ENCODE peak calls at places on chromosomes 3 and 15, in eight cellular contexts. T, A, R, K, E, U, D and C are unnamed samples.

GRCh38 chr3:128285925-128286275 is 132.6 kb downstream of the EEFSEC start:
- DNase-seq in T (no peak), A (no peak), R (no peak), K (no peak), E (no peak), U (no peak), D (no peak), C (no peak)

GRCh38 chr3:150049317-150049716 is 78.6 kb upstream of the PFN2 start:
- DNase-seq in T (no peak), A (no peak), R (no peak), K (no peak), E (no peak), U (no peak), D (no peak), C (no peak)

GRCh38 chr3:69688400-69688799 is 50.9 kb upstream of the MITF start:
- DNase-seq in T (no peak), A (no peak), R (no peak), K (no peak), E (no peak), U (no peak), D (no peak), C (no peak)

GRCh38 chr15:40873625-40874561 is at the start of gene RHOV:
- DNase-seq in T (peak), A (peak), R (peak), K (peak), E (peak), U (peak), D (peak), C (peak)

GRCh38 chr3:191775451-191776233 is 314.7 kb downstream of the PYDC2 start:
- DNase-seq in T (no peak), A (no peak), R (no peak), K (no peak), E (no peak), U (no peak), D (peak), C (no peak)

GRCh38 chr3:13294442-13295351 is 125.4 kb downstream of the NUP210 start:
- DNase-seq in T (peak), A (no peak), R (no peak), K (no peak), E (no peak), U (peak), D (no peak), C (no peak)

GRCh38 chr3:123281929-123282328 is 80.2 kb downstream of the SEC22A start:
- DNase-seq in T (no peak), A (no peak), R (no peak), K (no peak), E (no peak), U (peak), D (no peak), C (no peak)

GRCh38 chr15:76575177-76576078 is 238.9 kb downstream of the ISL2 start:
- DNase-seq in T (no peak), A (no peak), R (no peak), K (no peak), E (no peak), U (no peak), D (no peak), C (no peak)

GRCh38 chr3:36124118-36124796 is 256.0 kb upstream of the STAC start:
- DNase-seq in T (no peak), A (no peak), R (no peak), K (no peak), E (no peak), U (no peak), D (peak), C (no peak)

GRCh38 chr3:49673715-49674490 is at the start of gene APEH:
- DNase-seq in T (peak), A (peak), R (peak), K (peak), E (peak), U (peak), D (peak), C (peak)

GRCh38 chr3:188338081-188338480 is 184.1 kb downstream of the LPP start:
- DNase-seq in T (no peak), A (no peak), R (no peak), K (no peak), E (no peak), U (no peak), D (peak), C (no peak)

GRCh38 chr3:149967067-149967685 is 3.5 kb downstream of the PFN2 start:
- DNase-seq in T (no peak), A (no peak), R (no peak), K (no peak), E (no peak), U (no peak), D (peak), C (no peak)

GRCh38 chr3:174498638-174499037 is 360.5 kb upstream of the NAALADL2 start:
- DNase-seq in T (no peak), A (no peak), R (no peak), K (no peak), E (no peak), U (no peak), D (peak), C (no peak)

GRCh38 chr3:134483195-134483890 is 2.4 kb downstream of the ANAPC13 start:
- DNase-seq in T (no peak), A (no peak), R (no peak), K (no peak), E (no peak), U (no peak), D (peak), C (no peak)

GRCh38 chr3:41037651-41038334 is 161.5 kb upstream of the CTNNB1 start:
- DNase-seq in T (no peak), A (no peak), R (no peak), K (no peak), E (no peak), U (no peak), D (no peak), C (no peak)

GRCh38 chr3:136954980-136955780 is 2.6 kb upstream of the IL20RB start:
- DNase-seq in T (no peak), A (no peak), R (no peak), K (no peak), E (no peak), U (no peak), D (peak), C (no peak)

GRCh38 chr15:60704129-60704528 is 225.2 kb upstream of the ICE2 start:
- DNase-seq in T (no peak), A (no peak), R (peak), K (no peak), E (no peak), U (no peak), D (no peak), C (no peak)

GRCh38 chr3:49791571-49791970 is 5.2 kb upstream of the IP6K1 start:
- DNase-seq in T (peak), A (peak), R (no peak), K (no peak), E (no peak), U (peak), D (no peak), C (no peak)

GRCh38 chr15:97654677-97655076 is 305.8 kb upstream of the ARRDC4 start:
- DNase-seq in T (no peak), A (no peak), R (no peak), K (no peak), E (no peak), U (no peak), D (no peak), C (no peak)

GRCh38 chr15:39784638-39785037 is 2.0 kb upstream of the FSIP1 start:
- DNase-seq in T (no peak), A (no peak), R (no peak), K (no peak), E (no peak), U (no peak), D (no peak), C (no peak)

GRCh38 chr15:41849861-41850260 is 11.2 kb downstream of the PLA2G4B start:
- DNase-seq in T (peak), A (no peak), R (no peak), K (no peak), E (no peak), U (no peak), D (no peak), C (no peak)

GRCh38 chr3:187085021-187085666 is 54.2 kb downstream of the RPL39L start:
- DNase-seq in T (no peak), A (no peak), R (no peak), K (no peak), E (no peak), U (no peak), D (no peak), C (no peak)

GRCh38 chr15:68969298-68969697 is 39.0 kb downstream of the SPESP1 start:
- DNase-seq in T (no peak), A (no peak), R (no peak), K (no peak), E (no peak), U (no peak), D (no peak), C (no peak)

GRCh38 chr3:45226206-45226915 is at the start of gene TMEM158:
- DNase-seq in T (peak), A (peak), R (peak), K (peak), E (peak), U (peak), D (peak), C (peak)

GRCh38 chr15:72771329-72771725 is 12.2 kb downstream of the ADPGK start:
- DNase-seq in T (no peak), A (no peak), R (no peak), K (no peak), E (no peak), U (no peak), D (no peak), C (no peak)

GRCh38 chr3:32780071-32780734 is 37.6 kb upstream of the TRIM71 start:
- DNase-seq in T (no peak), A (no peak), R (no peak), K (no peak), E (no peak), U (peak), D (no peak), C (no peak)

GRCh38 chr3:5347486-5347885 is 160.0 kb downstream of the EDEM1 start:
- DNase-seq in T (no peak), A (no peak), R (no peak), K (no peak), E (no peak), U (no peak), D (no peak), C (no peak)

GRCh38 chr3:5344707-5345106 is 157.2 kb downstream of the EDEM1 start:
- DNase-seq in T (no peak), A (no peak), R (no peak), K (no peak), E (no peak), U (no peak), D (no peak), C (no peak)

GRCh38 chr3:5339967-5340535 is 152.5 kb downstream of the EDEM1 start:
- DNase-seq in T (no peak), A (no peak), R (peak), K (no peak), E (no peak), U (no peak), D (no peak), C (no peak)

DNA sequence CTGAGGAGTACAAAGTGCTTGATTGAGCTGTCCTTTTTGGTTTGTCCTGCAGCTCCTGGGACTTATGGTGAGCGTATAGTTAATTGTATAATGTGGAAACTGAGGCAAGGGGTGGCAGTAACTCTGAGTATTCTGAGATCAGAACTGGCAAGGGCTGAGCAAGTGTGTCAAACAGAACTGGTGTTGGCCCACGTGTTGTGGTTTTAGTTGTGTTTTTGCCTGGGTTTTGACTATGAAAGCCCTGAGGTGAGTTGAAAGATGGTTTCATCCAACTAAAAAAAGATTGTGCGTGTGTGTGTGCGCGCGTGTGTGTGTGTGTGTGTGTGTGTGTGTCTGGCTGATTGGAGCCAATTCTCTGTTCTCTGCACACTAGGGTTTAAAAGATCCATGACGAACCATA is 154.1 kb downstream of the EDEM1 start:
- DNase-seq in T (no peak), A (no peak), R (no peak), K (no peak), E (no peak), U (no peak), D (no peak), C (no peak)
- H3K27ac ChIP-seq in T (no peak), A (no peak), R (no peak), K (no peak), E (no peak), U (no peak), D (no peak), C (no peak)

GRCh38 chr15:56868251-56868650 is 50.2 kb upstream of the TCF12 start:
- DNase-seq in T (no peak), A (no peak), R (no peak), K (no peak), E (no peak), U (no peak), D (no peak), C (no peak)
- H3K27ac ChIP-seq in T (no peak), A (no peak), R (no peak), K (no peak), E (no peak), U (no peak), D (no peak), C (no peak)

DNA sequence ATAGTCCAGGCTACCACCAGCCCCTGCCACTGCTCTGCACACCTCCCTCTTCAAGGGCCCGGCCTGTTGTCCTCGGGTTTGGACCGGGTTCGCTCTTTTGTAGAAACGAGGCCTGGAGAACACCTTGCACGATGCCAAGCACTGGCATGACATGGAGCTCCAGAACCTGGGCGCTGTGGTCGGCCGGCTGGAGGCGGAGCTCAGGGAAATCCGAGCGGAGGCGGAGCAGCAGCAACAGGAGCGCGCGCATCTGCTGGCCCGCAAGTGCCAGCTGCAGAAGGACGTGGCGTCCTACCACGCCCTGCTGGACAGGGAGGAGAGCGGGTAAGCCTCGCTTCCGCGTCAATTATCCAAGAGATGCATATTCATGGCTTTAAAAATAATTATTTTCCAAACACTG is 72.4 kb downstream of the BFSP2 start:
- DNase-seq in T (no peak), A (peak), R (peak), K (peak), E (no peak), U (no peak), D (no peak), C (no peak)
- H3K27ac ChIP-seq in T (no peak), A (no peak), R (no peak), K (no peak), E (no peak), U (no peak), D (no peak), C (no peak)

DNA sequence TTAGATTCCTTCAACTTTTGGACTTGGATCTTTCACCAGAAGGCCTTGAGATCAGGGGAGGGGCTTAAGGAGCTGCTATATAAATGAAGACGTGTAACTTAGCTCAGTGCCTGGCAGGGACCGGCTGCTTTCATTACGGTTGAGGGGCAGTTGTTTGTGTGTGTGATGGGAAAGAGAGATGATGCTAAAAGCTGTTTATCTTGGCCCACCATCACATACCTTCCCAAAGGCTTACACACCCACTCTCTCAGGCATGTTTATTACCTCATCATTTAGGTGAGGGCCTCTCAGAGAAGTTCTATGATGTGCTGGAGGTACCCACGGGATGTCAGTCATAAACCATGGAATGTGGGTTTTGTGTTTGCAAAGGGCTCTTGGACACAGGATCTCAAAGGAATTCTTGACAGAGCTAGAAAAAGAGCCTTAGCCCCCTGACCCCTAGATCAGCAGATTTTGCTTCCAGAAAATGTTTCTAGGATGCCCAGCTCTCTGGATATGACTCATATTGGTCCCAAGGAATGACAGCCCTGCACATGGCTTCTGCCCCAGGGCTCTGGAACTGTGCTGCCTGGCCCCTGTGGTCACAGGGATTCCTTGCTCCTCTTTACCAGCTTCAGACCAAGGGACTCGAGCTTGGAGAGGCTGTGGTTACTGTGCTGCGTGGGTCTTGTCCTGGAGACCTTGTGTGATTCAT is 15.9 kb upstream of the SMAD3 start:
- DNase-seq in T (no peak), A (no peak), R (peak), K (no peak), E (no peak), U (peak), D (peak), C (no peak)
- H3K27ac ChIP-seq in T (peak), A (no peak), R (peak), K (no peak), E (peak), U (peak), D (peak), C (no peak)

DNA sequence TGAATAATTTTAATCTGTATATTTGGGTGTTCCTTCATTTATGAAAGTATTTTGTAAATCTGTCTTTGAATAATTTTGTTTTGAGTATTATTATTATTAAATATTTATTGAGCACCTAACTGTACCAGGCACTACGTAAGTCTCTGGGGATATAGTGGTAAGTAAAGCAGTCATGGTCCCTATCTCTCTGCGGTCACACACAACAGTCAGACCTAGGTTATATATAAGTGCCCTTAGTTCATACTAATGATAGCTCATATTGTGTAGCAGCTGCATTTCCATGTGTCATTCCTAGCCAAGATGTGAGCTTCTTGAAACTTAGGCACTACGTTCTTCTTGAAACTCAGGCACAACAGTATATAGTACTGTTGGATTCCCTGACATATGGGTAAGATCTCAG is 12.4 kb downstream of the NKTR start:
- DNase-seq in T (no peak), A (no peak), R (no peak), K (no peak), E (no peak), U (no peak), D (no peak), C (no peak)
- H3K27ac ChIP-seq in T (peak), A (no peak), R (no peak), K (peak), E (no peak), U (no peak), D (peak), C (peak)

GRCh38 chr3:141393151-141394076 is 25.1 kb downstream of the ZBTB38 start:
- DNase-seq in T (no peak), A (peak), R (no peak), K (no peak), E (no peak), U (no peak), D (no peak), C (no peak)

GRCh38 chr3:141392018-141392370 is 23.7 kb downstream of the ZBTB38 start:
- DNase-seq in T (no peak), A (no peak), R (no peak), K (no peak), E (no peak), U (no peak), D (no peak), C (no peak)

GRCh38 chr3:141395005-141395589 is 26.8 kb downstream of the ZBTB38 start:
- DNase-seq in T (no peak), A (no peak), R (no peak), K (no peak), E (no peak), U (no peak), D (no peak), C (no peak)

GRCh38 chr3:141392416-141392815 is 24.1 kb downstream of the ZBTB38 start:
- DNase-seq in T (no peak), A (no peak), R (no peak), K (no peak), E (no peak), U (no peak), D (no peak), C (no peak)

GRCh38 chr3:141394560-141394959 is 26.3 kb downstream of the ZBTB38 start:
- DNase-seq in T (no peak), A (no peak), R (no peak), K (no peak), E (no peak), U (no peak), D (no peak), C (no peak)
- H3K27ac ChIP-seq in T (no peak), A (no peak), R (no peak), K (no peak), E (no peak), U (no peak), D (no peak), C (no peak)